ENCODE peak calls at places on chromosomes 3 and 15, in six cellular contexts. S is EL, D is lower leg skin, G is NT2/D1, L is KBM-7, X is stomach. W is an unnamed sample.

GRCh38 chr15:40277472-40277871 is 5.4 kb downstream of the ANKRD63 start:
- DNase-seq in S (no peak), D (no peak), G (no peak), L (peak), X (no peak), W (no peak)

GRCh38 chr3:13827699-13828098 is 52.2 kb downstream of the WNT7A start:
- DNase-seq in S (no peak), D (no peak), G (no peak), L (no peak), X (no peak), W (no peak)

GRCh38 chr15:75835990-75836952 is 7.0 kb upstream of the UBE2Q2 start:
- DNase-seq in S (no peak), D (no peak), G (no peak), L (peak), X (no peak), W (no peak)

GRCh38 chr15:45855907-45856579 is 221.2 kb downstream of the SQOR start:
- DNase-seq in S (peak), D (no peak), G (no peak), L (no peak), X (no peak), W (no peak)

GRCh38 chr15:37108725-37109124 is 8.4 kb upstream of the MEIS2 start:
- DNase-seq in S (no peak), D (no peak), G (no peak), L (no peak), X (no peak), W (no peak)

GRCh38 chr3:195692781-195693427 is 27.9 kb upstream of the MUC20 start:
- DNase-seq in S (no peak), D (no peak), G (no peak), L (no peak), X (no peak), W (peak)

GRCh38 chr3:107543666-107544065 is 20.9 kb downstream of the BBX start:
- DNase-seq in S (no peak), D (no peak), G (no peak), L (peak), X (no peak), W (no peak)

GRCh38 chr3:43001094-43001553 is 22.0 kb downstream of the GASK1A start:
- DNase-seq in S (peak), D (peak), G (no peak), L (no peak), X (peak), W (peak)

GRCh38 chr3:145776782-145777408 is 384.1 kb downstream of the PLOD2 start:
- DNase-seq in S (peak), D (no peak), G (peak), L (peak), X (peak), W (no peak)

GRCh38 chr15:90915808-90916440 is 12.8 kb downstream of the MAN2A2 start:
- DNase-seq in S (no peak), D (peak), G (no peak), L (peak), X (peak), W (peak)

GRCh38 chr15:77542491-77543001 is 90.2 kb downstream of the LINGO1 start:
- DNase-seq in S (peak), D (no peak), G (no peak), L (no peak), X (no peak), W (no peak)

GRCh38 chr15:67574981-67575632 is 32.6 kb downstream of the MAP2K5 start:
- DNase-seq in S (peak), D (no peak), G (no peak), L (peak), X (no peak), W (no peak)

GRCh38 chr3:130537609-130538304 is 20.8 kb downstream of the COL6A6 start:
- DNase-seq in S (no peak), D (no peak), G (no peak), L (no peak), X (no peak), W (no peak)

GRCh38 chr15:48858401-48858800 is 19.5 kb upstream of the EID1 start:
- DNase-seq in S (peak), D (no peak), G (no peak), L (peak), X (no peak), W (no peak)

GRCh38 chr15:85618956-85619491 is 175.7 kb downstream of the KLHL25 start:
- DNase-seq in S (peak), D (peak), G (peak), L (peak), X (peak), W (peak)

GRCh38 chr15:101675015-101675414 is 22.8 kb upstream of the TM2D3 start:
- DNase-seq in S (peak), D (no peak), G (no peak), L (no peak), X (no peak), W (no peak)

GRCh38 chr3:193903976-193904375 is 232.0 kb upstream of the HES1 start:
- DNase-seq in S (no peak), D (no peak), G (no peak), L (no peak), X (no peak), W (no peak)

GRCh38 chr15:84826369-84826823 is 9.2 kb downstream of the ALPK3 start:
- DNase-seq in S (peak), D (peak), G (no peak), L (peak), X (peak), W (peak)

GRCh38 chr3:4721511-4721911 is 228.4 kb downstream of the ITPR1 start:
- DNase-seq in S (peak), D (peak), G (no peak), L (no peak), X (no peak), W (no peak)

GRCh38 chr15:67149859-67150824 is 84.7 kb downstream of the SMAD3 start:
- DNase-seq in S (peak), D (no peak), G (peak), L (peak), X (peak), W (no peak)

W was measured in gastrocnemius medialis.